ENCODE peak calls at places on chromosomes 7 and 10, in six cellular contexts. R is esophagus muscularis mucosa, P is endodermal cell, M is transverse colon, Q is cardiac muscle cell, C is AG04450. L is an unnamed sample.
A peak's percentile ranks its signal among the peaks of the same experiment; 100 is the strongest.

GRCh38 chr10:75428434-75429158 is 2.8 kb upstream of the LRMDA start:
- DNase-seq in R (no peak), Q (no peak), M (no peak), P (peak; percentile 51), C (no peak), L (no peak)

GRCh38 chr7:104156842-104157277 is 51.0 kb downstream of the ORC5 start:
- DNase-seq in P (no peak), M (no peak), C (no peak), Q (peak; percentile 50), R (no peak), L (no peak)

GRCh38 chr7:91194841-91195240 is 69.4 kb upstream of the FZD1 start:
- DNase-seq in M (no peak), R (no peak), C (no peak), P (no peak), Q (no peak), L (no peak)

GRCh38 chr10:6579904-6580278 is at the start of gene PRKCQ:
- DNase-seq in M (peak; percentile 31), Q (peak; percentile 40), R (no peak), C (no peak), P (no peak), L (no peak)

GRCh38 chr10:52701647-52702046 is 70.9 kb downstream of the MBL2 start:
- DNase-seq in Q (no peak), C (peak; percentile 3), P (no peak), M (no peak), R (no peak), L (no peak)

GRCh38 chr7:18770154-18770807 is 274.7 kb downstream of the HDAC9 start:
- DNase-seq in R (no peak), Q (peak; percentile 60), M (no peak), P (no peak), C (no peak), L (no peak)

GRCh38 chr7:128708824-128709223 is 30.3 kb upstream of the CALU start:
- DNase-seq in Q (no peak), R (no peak), C (no peak), P (no peak), M (no peak), L (no peak)

GRCh38 chr7:141328290-141328689 is 222.9 kb upstream of the AGK start:
- DNase-seq in P (no peak), R (no peak), C (no peak), Q (no peak), M (no peak), L (no peak)

GRCh38 chr10:124290095-124290795 is 128.5 kb downstream of the OAT start:
- DNase-seq in M (peak; percentile 41), Q (peak; percentile 61), C (no peak), R (no peak), P (no peak), L (peak; percentile 68)

GRCh38 chr7:159065852-159066480 is 78.7 kb downstream of the VIPR2 start:
- DNase-seq in M (no peak), C (no peak), P (no peak), R (no peak), Q (no peak), L (no peak)

GRCh38 chr7:135976312-135977019 is 693 bp downstream of the MTPN start:
- DNase-seq in M (peak; percentile 22), Q (no peak), R (no peak), C (no peak), P (no peak), L (peak; percentile 72)

GRCh38 chr7:119974972-119975371 is 298.0 kb upstream of the KCND2 start:
- DNase-seq in R (no peak), M (no peak), Q (no peak), C (no peak), P (no peak), L (no peak)

GRCh38 chr10:87618470-87619423 is 40.9 kb upstream of the PAPSS2 start:
- DNase-seq in P (no peak), M (peak; percentile 63), C (no peak), R (peak; percentile 77), Q (peak; percentile 49), L (no peak)

GRCh38 chr7:43300121-43300520 is 187.7 kb downstream of the HECW1 start:
- DNase-seq in M (no peak), P (no peak), R (no peak), Q (no peak), C (no peak), L (no peak)

GRCh38 chr10:79375321-79376077 is 28.2 kb downstream of the PPIF start:
- DNase-seq in Q (peak; percentile 67), C (no peak), M (no peak), P (no peak), R (no peak), L (no peak)

GRCh38 chr10:100025528-100026070 is 15.9 kb upstream of the DNMBP start:
- DNase-seq in C (no peak), Q (no peak), P (no peak), R (no peak), M (no peak), L (no peak)

GRCh38 chr7:35366167-35367155 is 112.6 kb upstream of the TBX20 start:
- DNase-seq in R (peak; percentile 81), P (peak; percentile 84), M (no peak), Q (peak; percentile 7), C (no peak), L (no peak)

GRCh38 chr10:123019941-123020703 is 11.3 kb downstream of the ACADSB start:
- DNase-seq in P (no peak), M (no peak), C (no peak), R (no peak), Q (no peak), L (no peak)

GRCh38 chr10:131186547-131187253 is 124.8 kb downstream of the TCERG1L start:
- DNase-seq in R (no peak), M (no peak), P (no peak), Q (no peak), C (no peak), L (no peak)

GRCh38 chr7:46215987-46216567 is 295.0 kb upstream of the IGFBP3 start:
- DNase-seq in M (no peak), P (peak; percentile 76), Q (peak; percentile 36), C (no peak), R (peak; percentile 79), L (no peak)

GRCh38 chr7:102280521-102280920 is 6.1 kb upstream of the SH2B2 start:
- DNase-seq in M (no peak), C (no peak), R (no peak), P (no peak), Q (no peak), L (no peak)

GRCh38 chr10:29841724-29842649 is 207.2 kb upstream of the SVIL start:
- DNase-seq in M (peak; percentile 47), P (peak; percentile 66), C (no peak), Q (peak; percentile 30), R (no peak), L (no peak)

GRCh38 chr7:47941136-47941844 is 7.0 kb downstream of the PKD1L1 start:
- DNase-seq in M (no peak), C (no peak), Q (peak; percentile 83), P (no peak), R (no peak), L (no peak)

GRCh38 chr10:17256026-17256425 is 28.0 kb downstream of the VIM start:
- DNase-seq in R (no peak), Q (peak; percentile 44), C (no peak), M (no peak), P (no peak), L (no peak)

GRCh38 chr7:158633055-158633956 is 45.7 kb upstream of the PTPRN2 start:
- DNase-seq in C (no peak), M (no peak), P (no peak), R (no peak), Q (no peak), L (peak; percentile 59)

GRCh38 chr7:2068693-2069471 is 163.9 kb downstream of the MAD1L1 start:
- DNase-seq in P (no peak), M (no peak), C (no peak), Q (no peak), R (no peak), L (no peak)
- TF ChIP-seq CTCF in P (peak; percentile 36), M (no peak), C (no peak), Q (no peak), R (no peak), L (no peak)

DNA sequence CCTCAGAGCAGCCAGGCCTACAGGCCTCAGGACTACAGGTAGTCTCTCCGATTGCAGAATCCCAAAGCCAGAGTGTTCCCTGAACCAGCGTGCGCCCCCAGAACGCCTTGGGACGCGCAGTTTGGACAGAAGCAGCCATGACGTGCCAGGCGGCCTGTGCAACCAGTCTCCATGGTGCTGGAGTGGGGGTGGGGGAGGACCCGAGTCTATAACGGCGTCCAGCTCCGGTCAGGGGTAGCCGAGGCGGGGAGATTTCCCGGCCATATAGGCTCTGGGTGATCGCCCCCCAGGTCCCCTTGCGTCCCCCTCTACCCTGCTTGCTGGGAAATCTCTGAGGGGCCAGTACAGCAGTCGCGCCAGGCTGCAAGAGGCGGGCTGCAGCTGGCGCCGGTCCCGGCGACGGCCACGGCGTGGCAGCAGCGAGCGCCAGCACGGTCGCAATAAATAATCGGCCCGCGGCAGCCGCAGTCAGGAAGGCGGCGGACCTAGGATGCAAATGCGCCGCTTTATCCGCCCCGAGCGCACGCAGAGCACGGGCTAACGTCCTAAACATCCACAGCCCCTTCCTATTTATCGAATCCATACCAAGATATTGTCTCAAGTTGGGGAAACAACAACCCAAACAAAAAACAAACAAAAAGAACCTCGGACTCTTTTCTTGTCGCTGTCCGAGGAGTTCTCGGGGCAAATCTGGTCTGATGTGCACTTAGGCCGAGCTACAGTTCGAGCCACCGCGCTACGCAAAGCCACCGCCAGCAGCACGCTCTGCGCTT is 1.6 kb downstream of the HOXA3 start:
- DNase-seq in Q (peak; percentile 69), M (peak; percentile 86), P (peak; percentile 90), C (no peak), R (no peak), L (peak; percentile 83)
- H3K27me3 ChIP-seq in Q (peaks cover 100% of the 10 kb centered on the region), M (peaks cover 58% of the 10 kb centered on the region), P (peaks cover 100% of the 10 kb centered on the region), C (peaks cover 3% of the 10 kb centered on the region), R (peaks cover 91% of the 10 kb centered on the region), L (peaks cover 2% of the 10 kb centered on the region)

DNA sequence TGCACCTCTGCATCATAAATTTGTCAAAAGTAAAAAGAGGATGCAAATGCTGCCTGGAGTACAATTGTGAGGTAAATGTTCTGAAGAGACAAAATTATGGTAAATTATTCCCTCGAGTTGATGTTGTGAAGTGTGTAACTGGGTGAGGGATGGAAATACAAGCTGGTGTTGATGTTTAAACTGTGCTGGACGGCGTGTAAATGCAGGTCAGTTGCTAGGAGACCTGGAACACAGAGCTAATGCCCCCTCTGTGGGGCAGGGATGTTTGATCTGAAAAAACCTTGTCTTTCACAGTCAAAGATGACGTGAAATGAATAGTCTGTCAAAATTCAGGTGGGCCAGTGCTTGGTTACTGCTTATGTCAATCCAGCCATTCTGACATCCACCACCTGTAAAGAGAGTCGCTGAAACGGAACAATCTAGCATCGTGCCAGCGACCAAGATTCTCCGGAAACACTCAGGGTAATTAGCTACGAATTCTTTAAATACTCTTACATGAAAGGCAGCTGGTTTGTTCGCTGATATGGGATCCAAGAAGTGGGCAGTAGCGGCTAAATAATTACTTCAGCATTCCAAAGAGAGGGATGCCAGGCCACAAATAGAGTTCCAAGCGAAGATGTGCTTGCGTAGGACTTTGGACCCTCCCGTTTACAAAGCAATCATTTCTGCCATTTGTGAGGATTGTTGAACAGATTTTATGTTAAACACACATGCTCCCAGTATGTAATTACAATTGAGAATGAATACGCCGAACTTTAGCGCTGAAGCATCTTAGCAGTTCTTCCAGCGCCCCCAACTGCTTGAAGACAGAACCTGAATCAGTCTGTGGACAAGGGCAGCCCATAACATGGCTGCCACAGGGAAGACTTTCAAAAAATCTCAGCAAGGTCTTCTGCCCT is 7.4 kb upstream of the ASB4 start:
- DNase-seq in P (peak; percentile 71), M (peak; percentile 42), R (no peak), Q (peak; percentile 80), C (no peak), L (no peak)
- TF ChIP-seq CTCF in P (peak; percentile 70), M (peak; percentile 16), R (no peak), Q (peak; percentile 73), C (peak; percentile 47), L (no peak)

GRCh38 chr7:73717991-73718405 is 1.5 kb downstream of the STX1A start:
- DNase-seq in Q (peak; percentile 72), C (no peak), R (no peak), M (peak; percentile 56), P (no peak), L (no peak)
- H3K27me3 ChIP-seq in Q (peaks cover 7% of the 10 kb centered on the region), C (peaks cover 6% of the 10 kb centered on the region), R (no peaks in the 10 kb centered on the region), M (peaks cover 9% of the 10 kb centered on the region), P (peaks cover 19% of the 10 kb centered on the region), L (no peaks in the 10 kb centered on the region)